ENCODE peak calls at places on chromosomes 4 and X, in five cellular contexts. I is lower lobe of right lung; M is CD8-positive, alpha-beta T cell; P is testis; F is mesendoderm. G is an unnamed sample.

GRCh38 chr4:113760094-113760851 is 1.3 kb downstream of the CAMK2D start:
- DNase-seq in I (peak), M (peak), P (peak), F (peak), G (peak)

GRCh38 chrX:43706786-43707185 is 50.7 kb downstream of the MAOA start:
- DNase-seq in I (no peak), M (no peak), P (no peak), F (no peak), G (no peak)

GRCh38 chrX:99078301-99078700 is 1331.8 kb downstream of the PCDH19 start:
- DNase-seq in I (no peak), M (no peak), P (no peak), F (no peak), G (no peak)

GRCh38 chr4:11487876-11488545 is 59.3 kb upstream of the HS3ST1 start:
- DNase-seq in I (no peak), M (no peak), P (no peak), F (no peak), G (no peak)

GRCh38 chrX:26032141-26032917 is 105.8 kb upstream of the MAGEB18 start:
- DNase-seq in I (no peak), M (no peak), P (no peak), F (no peak), G (no peak)

GRCh38 chr4:7828011-7828720 is 111.5 kb downstream of the AFAP1 start:
- DNase-seq in I (peak), M (peak), P (peak), F (peak), G (no peak)

GRCh38 chr4:139514382-139515059 is 41.5 kb downstream of the SETD7 start:
- DNase-seq in I (no peak), M (no peak), P (no peak), F (peak), G (no peak)

GRCh38 chr4:1771555-1772305 is 21.4 kb upstream of the FGFR3 start:
- DNase-seq in I (no peak), M (no peak), P (no peak), F (no peak), G (no peak)

GRCh38 chr4:3034231-3034630 is 40.1 kb downstream of the HTT-AS start:
- DNase-seq in I (no peak), M (no peak), P (no peak), F (no peak), G (no peak)

GRCh38 chr4:68803013-68803412 is 12.8 kb upstream of the UGT2B10 start:
- DNase-seq in I (no peak), M (no peak), P (no peak), F (no peak), G (no peak)
- H3K4me3 ChIP-seq in I (no peak), M (no peak), P (no peak), F (no peak), G (no peak)

DNA sequence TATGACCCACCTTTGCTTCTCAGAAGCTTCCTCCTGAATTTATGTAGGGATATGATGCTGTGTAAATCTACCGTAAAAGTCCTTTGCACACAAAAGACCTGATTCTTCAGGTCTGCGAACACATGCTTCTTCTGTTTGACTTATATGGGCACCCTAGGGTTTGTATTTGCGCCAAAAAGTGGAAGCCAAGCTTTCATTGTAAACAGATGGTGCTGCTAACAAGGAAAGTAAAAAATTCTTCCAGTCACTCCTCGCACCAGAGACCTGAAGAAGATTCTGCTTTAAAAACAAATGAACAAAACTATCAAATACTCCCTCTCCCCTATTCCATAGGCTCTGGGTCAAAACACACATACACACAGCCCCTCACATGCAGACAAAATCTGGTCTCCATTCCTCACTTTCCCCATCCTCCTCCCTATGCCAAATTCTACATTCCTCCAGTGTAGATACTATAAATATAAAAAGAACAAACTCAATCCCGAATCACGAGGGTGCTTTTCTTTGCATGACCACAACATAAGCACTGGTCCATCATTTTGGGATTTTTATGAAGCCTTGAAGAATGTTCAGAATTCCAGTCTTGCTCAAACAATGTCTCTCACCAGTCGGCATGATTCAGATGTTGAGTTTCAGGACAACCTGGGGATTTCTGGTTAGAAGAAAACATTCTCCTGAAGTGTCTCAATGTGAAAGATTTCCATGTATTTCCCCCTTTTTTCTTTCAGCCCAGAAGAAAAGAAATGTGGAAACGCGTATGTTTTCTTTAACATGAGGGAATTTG is 125.1 kb downstream of the PALLD start:
- DNase-seq in I (no peak), M (no peak), P (no peak), F (no peak), G (no peak)
- H3K4me3 ChIP-seq in I (no peak), M (no peak), P (no peak), F (no peak), G (no peak)

GRCh38 chr4:112516401-112517066 is 554 bp upstream of the NEUROG2 start:
- DNase-seq in I (no peak), M (no peak), P (peak), F (peak), G (peak)
- H3K4me3 ChIP-seq in I (peak), M (peak), P (peak), F (no peak), G (peak)

DNA sequence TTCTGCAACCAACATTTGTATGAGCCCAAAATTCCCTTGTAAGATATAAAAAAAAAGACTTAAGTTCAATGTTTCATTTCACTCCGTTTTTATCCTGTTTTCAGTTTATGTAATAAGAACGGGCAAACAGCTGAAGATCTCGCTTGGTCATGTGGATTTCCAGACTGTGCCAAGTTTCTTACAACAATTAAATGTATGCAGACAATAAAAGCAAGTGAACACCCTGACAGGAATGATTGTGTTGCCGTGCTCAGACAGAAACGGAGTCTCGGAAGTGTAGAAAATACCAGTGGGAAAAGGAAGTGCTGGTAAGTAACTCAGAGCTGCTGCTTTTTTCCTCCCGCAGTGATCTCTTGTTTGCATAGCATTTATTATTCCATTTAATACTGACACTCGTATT is 2.8 kb downstream of the ANKRD37 start:
- DNase-seq in I (no peak), M (no peak), P (no peak), F (no peak), G (no peak)
- H3K4me3 ChIP-seq in I (peak), M (no peak), P (no peak), F (no peak), G (no peak)